ENCODE peak calls at places on chromosomes 13 and 19, in six cellular contexts. One of them, this sample, is unnamed.

GRCh38 chr13:48858523-48858922 is 117.2 kb upstream of the FNDC3A start:
- DNase-seq in effector CD4-positive, alpha-beta T cell: no peak
- DNase-seq in thoracic aorta: no peak
- DNase-seq in NCI-H510A treated with DMSO at 0.1 percent for 48 hours: no peak
- DNase-seq in GM13977: no peak
- DNase-seq in cardiac muscle cell: no peak
- DNase-seq in this sample: no peak

GRCh38 chr13:25732146-25732865 is 319.5 kb downstream of the SHISA2 start:
- DNase-seq in NCI-H510A treated with DMSO at 0.1 percent for 48 hours: peak
- DNase-seq in effector CD4-positive, alpha-beta T cell: no peak
- DNase-seq in cardiac muscle cell: no peak
- DNase-seq in GM13977: no peak
- DNase-seq in thoracic aorta: no peak
- DNase-seq in this sample: no peak

GRCh38 chr13:101916108-101916757 is 463.8 kb downstream of the ITGBL1 start:
- DNase-seq in cardiac muscle cell: peak
- DNase-seq in NCI-H510A treated with DMSO at 0.1 percent for 48 hours: peak
- DNase-seq in effector CD4-positive, alpha-beta T cell: no peak
- DNase-seq in GM13977: peak
- DNase-seq in thoracic aorta: no peak
- DNase-seq in this sample: no peak

GRCh38 chr19:54937926-54938325 is 9.4 kb downstream of the NLRP7 start:
- DNase-seq in effector CD4-positive, alpha-beta T cell: no peak
- DNase-seq in thoracic aorta: no peak
- DNase-seq in cardiac muscle cell: no peak
- DNase-seq in NCI-H510A treated with DMSO at 0.1 percent for 48 hours: no peak
- DNase-seq in GM13977: peak
- DNase-seq in this sample: no peak

GRCh38 chr13:39385154-39385553 is 217.8 kb downstream of the LHFPL6 start:
- DNase-seq in cardiac muscle cell: no peak
- DNase-seq in GM13977: no peak
- DNase-seq in NCI-H510A treated with DMSO at 0.1 percent for 48 hours: no peak
- DNase-seq in thoracic aorta: no peak
- DNase-seq in effector CD4-positive, alpha-beta T cell: no peak
- DNase-seq in this sample: no peak

GRCh38 chr19:43510713-43511112 is 6.2 kb upstream of the PHLDB3 start:
- DNase-seq in GM13977: no peak
- DNase-seq in cardiac muscle cell: no peak
- DNase-seq in thoracic aorta: no peak
- DNase-seq in NCI-H510A treated with DMSO at 0.1 percent for 48 hours: no peak
- DNase-seq in effector CD4-positive, alpha-beta T cell: no peak
- DNase-seq in this sample: no peak

GRCh38 chr13:74047925-74048324 is 86.3 kb downstream of the KLF12 start:
- DNase-seq in GM13977: no peak
- DNase-seq in cardiac muscle cell: peak
- DNase-seq in thoracic aorta: no peak
- DNase-seq in effector CD4-positive, alpha-beta T cell: no peak
- DNase-seq in NCI-H510A treated with DMSO at 0.1 percent for 48 hours: no peak
- DNase-seq in this sample: no peak

GRCh38 chr19:54345938-54346386 is 7.0 kb upstream of the LILRA4 start:
- DNase-seq in cardiac muscle cell: no peak
- DNase-seq in GM13977: no peak
- DNase-seq in NCI-H510A treated with DMSO at 0.1 percent for 48 hours: no peak
- DNase-seq in effector CD4-positive, alpha-beta T cell: no peak
- DNase-seq in thoracic aorta: no peak
- DNase-seq in this sample: no peak

GRCh38 chr19:30556230-30556711 is 184.1 kb downstream of the ZNF536 start:
- DNase-seq in cardiac muscle cell: no peak
- DNase-seq in NCI-H510A treated with DMSO at 0.1 percent for 48 hours: no peak
- DNase-seq in GM13977: no peak
- DNase-seq in effector CD4-positive, alpha-beta T cell: no peak
- DNase-seq in thoracic aorta: no peak
- DNase-seq in this sample: no peak

GRCh38 chr19:42250666-42251531 is 4.0 kb downstream of the ERF start:
- DNase-seq in thoracic aorta: no peak
- DNase-seq in NCI-H510A treated with DMSO at 0.1 percent for 48 hours: no peak
- DNase-seq in cardiac muscle cell: no peak
- DNase-seq in GM13977: no peak
- DNase-seq in effector CD4-positive, alpha-beta T cell: no peak
- DNase-seq in this sample: no peak

GRCh38 chr19:12994701-12995595 is at the start of gene NFIX:
- DNase-seq in NCI-H510A treated with DMSO at 0.1 percent for 48 hours: peak
- DNase-seq in thoracic aorta: no peak
- DNase-seq in effector CD4-positive, alpha-beta T cell: peak
- DNase-seq in cardiac muscle cell: peak
- DNase-seq in GM13977: no peak
- DNase-seq in this sample: peak

GRCh38 chr13:79525051-79525450 is 44.1 kb downstream of the NDFIP2 start:
- DNase-seq in GM13977: no peak
- DNase-seq in effector CD4-positive, alpha-beta T cell: no peak
- DNase-seq in NCI-H510A treated with DMSO at 0.1 percent for 48 hours: no peak
- DNase-seq in cardiac muscle cell: no peak
- DNase-seq in thoracic aorta: no peak
- DNase-seq in this sample: no peak

GRCh38 chr13:99196466-99197256 is 4.0 kb upstream of the UBAC2 start:
- DNase-seq in NCI-H510A treated with DMSO at 0.1 percent for 48 hours: peak
- DNase-seq in thoracic aorta: no peak
- DNase-seq in cardiac muscle cell: no peak
- DNase-seq in effector CD4-positive, alpha-beta T cell: no peak
- DNase-seq in GM13977: no peak
- DNase-seq in this sample: no peak

GRCh38 chr19:39170398-39171231 is 26.1 kb upstream of the NCCRP1 start:
- DNase-seq in cardiac muscle cell: peak
- DNase-seq in GM13977: no peak
- DNase-seq in effector CD4-positive, alpha-beta T cell: no peak
- DNase-seq in thoracic aorta: no peak
- DNase-seq in NCI-H510A treated with DMSO at 0.1 percent for 48 hours: no peak
- DNase-seq in this sample: no peak

GRCh38 chr13:30916991-30917390 is 10.9 kb downstream of the MEDAG start:
- DNase-seq in NCI-H510A treated with DMSO at 0.1 percent for 48 hours: no peak
- DNase-seq in effector CD4-positive, alpha-beta T cell: no peak
- DNase-seq in cardiac muscle cell: no peak
- DNase-seq in GM13977: no peak
- DNase-seq in thoracic aorta: no peak
- DNase-seq in this sample: no peak

GRCh38 chr13:51549050-51549449 is 35.2 kb upstream of the WDFY2 start:
- DNase-seq in thoracic aorta: no peak
- DNase-seq in GM13977: no peak
- DNase-seq in effector CD4-positive, alpha-beta T cell: no peak
- DNase-seq in NCI-H510A treated with DMSO at 0.1 percent for 48 hours: no peak
- DNase-seq in cardiac muscle cell: no peak
- DNase-seq in this sample: no peak